ENCODE peak calls at places on chromosomes 13 and 19, in nine cellular contexts. U, Q, J, C, A, E, T, D and S are unnamed samples.
A peak's percentile ranks its signal among the peaks of the same experiment; 100 is the strongest.

GRCh38 chr19:7534531-7534980 is 961 bp upstream of the PNPLA6 start:
- DNase-seq in J (peak; percentile 90), E (peak; percentile 87), Q (peak; percentile 78), C (peak; percentile 72), D (peak; percentile 69), A (peak; percentile 61), U (peak; percentile 64), T (peak; percentile 64), S (peak; percentile 72)

GRCh38 chr19:7680606-7681335 is at the start of gene TRAPPC5:
- DNase-seq in C (peak; percentile 94), U (peak; percentile 86), E (peak; percentile 76), Q (peak; percentile 93), T (peak; percentile 89), D (peak; percentile 68), J (peak; percentile 96), A (peak; percentile 89), S (peak; percentile 90)

GRCh38 chr19:2774953-2775555 is 8.0 kb downstream of the SGTA start:
- DNase-seq in C (no peak), D (no peak), J (no peak), T (no peak), U (no peak), E (no peak), A (no peak), Q (no peak), S (peak; percentile 43)

GRCh38 chr19:2722541-2723344 is 1.6 kb upstream of the DIRAS1 start:
- DNase-seq in Q (no peak), J (no peak), E (peak; percentile 74), D (peak; percentile 17), A (peak; percentile 35), C (peak; percentile 85), U (peak; percentile 57), T (peak; percentile 81), S (peak; percentile 86)

GRCh38 chr19:13252569-13253335 is 102.5 kb downstream of the IER2 start:
- DNase-seq in J (no peak), A (no peak), D (no peak), E (no peak), C (no peak), U (no peak), T (no peak), Q (no peak), S (no peak)

GRCh38 chr13:32857077-32857476 is 159.1 kb upstream of the KL start:
- DNase-seq in A (no peak), J (no peak), T (no peak), C (no peak), D (no peak), E (no peak), Q (no peak), U (no peak), S (no peak)

GRCh38 chr13:98571955-98572662 is 4.8 kb downstream of the STK24 start:
- DNase-seq in D (no peak), J (no peak), Q (peak; percentile 84), T (no peak), C (no peak), A (peak; percentile 73), E (peak; percentile 47), U (no peak), S (no peak)

GRCh38 chr13:98688373-98688772 is 64.1 kb downstream of the SLC15A1 start:
- DNase-seq in D (no peak), E (no peak), U (no peak), T (no peak), C (no peak), Q (no peak), A (no peak), J (no peak), S (no peak)

GRCh38 chr19:10027158-10027997 is 14.1 kb downstream of the RDH8 start:
- DNase-seq in T (peak; percentile 99), D (peak; percentile 87), C (peak; percentile 97), U (peak; percentile 95), A (peak; percentile 97), E (peak; percentile 92), Q (peak; percentile 95), J (peak; percentile 99), S (peak; percentile 98)

GRCh38 chr19:3275068-3275582 is 50.7 kb downstream of the CELF5 start:
- DNase-seq in E (no peak), T (no peak), D (no peak), Q (no peak), A (no peak), J (no peak), U (peak; percentile 17), C (no peak), S (no peak)

GRCh38 chr19:18507727-18508440 is 14.0 kb downstream of the ELL start:
- DNase-seq in D (no peak), E (peak; percentile 39), U (no peak), A (no peak), T (no peak), C (no peak), Q (peak; percentile 66), J (no peak), S (no peak)

GRCh38 chr13:26722321-26722720 is 38.3 kb downstream of the GPR12 start:
- DNase-seq in E (no peak), Q (no peak), D (no peak), C (no peak), A (no peak), T (no peak), J (peak; percentile 34), U (no peak), S (no peak)

GRCh38 chr19:43574424-43575155 is 737 bp downstream of the XRCC1 start:
- DNase-seq in T (peak; percentile 57), D (no peak), C (no peak), Q (no peak), A (no peak), U (no peak), E (peak; percentile 35), J (no peak), S (no peak)

GRCh38 chr19:16367269-16367683 is 42.6 kb downstream of the KLF2 start:
- DNase-seq in Q (peak; percentile 83), A (no peak), D (no peak), J (no peak), U (no peak), C (no peak), E (no peak), T (no peak), S (no peak)

GRCh38 chr13:26831336-26831908 is 70.8 kb upstream of the GPR12 start:
- DNase-seq in U (no peak), D (no peak), Q (no peak), A (no peak), E (no peak), C (no peak), T (no peak), J (peak; percentile 59), S (no peak)

GRCh38 chr19:47572635-47573034 is 313 bp downstream of the ZNF541 start:
- DNase-seq in E (no peak), A (no peak), U (no peak), Q (no peak), J (no peak), T (no peak), C (no peak), D (no peak), S (no peak)

GRCh38 chr19:47569331-47569730 is 3.6 kb downstream of the ZNF541 start:
- DNase-seq in T (no peak), A (no peak), D (no peak), J (no peak), Q (no peak), U (no peak), C (no peak), E (no peak), S (no peak)

DNA sequence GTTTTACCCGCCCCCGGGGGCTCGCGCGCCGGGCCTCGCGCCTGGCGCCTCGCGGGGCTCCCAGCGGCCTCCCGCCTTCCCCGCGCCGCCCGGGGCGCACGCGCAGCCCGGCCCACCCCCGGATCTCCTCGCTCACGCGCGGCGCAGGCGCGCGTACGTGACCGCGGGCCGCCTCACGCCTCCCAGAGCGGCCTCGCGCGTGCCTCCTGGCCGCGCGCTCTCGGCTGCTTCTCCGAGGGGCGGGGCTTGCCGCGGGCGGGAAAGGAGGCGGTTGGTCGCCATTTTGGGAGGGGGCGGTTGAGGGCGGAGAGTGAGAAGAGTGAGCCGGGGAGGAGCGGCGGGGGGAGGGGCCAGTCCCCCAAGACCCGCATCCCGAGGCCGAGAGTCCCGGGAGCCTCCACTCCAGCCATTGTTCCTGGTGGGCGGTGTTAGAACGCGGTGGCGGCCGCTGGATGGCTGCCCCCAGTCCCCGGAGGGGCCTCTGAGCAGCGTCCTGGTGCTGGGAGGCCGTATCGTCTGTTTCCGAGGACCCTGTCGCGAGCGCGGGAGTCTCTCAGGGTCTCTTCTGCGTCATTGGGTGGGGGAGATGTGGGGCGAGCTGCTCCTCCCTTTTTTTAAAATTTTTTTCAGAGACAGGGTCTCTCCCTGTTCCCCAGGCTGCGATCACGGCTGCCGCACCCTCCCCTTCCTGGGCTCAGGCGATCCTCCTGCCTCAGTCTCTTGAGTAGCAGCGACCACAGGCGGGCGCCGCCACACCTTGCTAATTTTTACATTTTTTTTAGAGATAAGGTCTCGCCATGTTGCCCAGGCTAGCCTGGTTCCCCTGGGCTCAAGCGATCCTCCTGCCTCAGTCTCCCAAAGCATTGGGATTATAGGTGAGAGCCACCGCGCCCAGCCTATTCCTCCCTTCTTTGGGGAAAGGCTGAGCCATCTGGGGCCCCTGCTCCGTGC is at the start of gene ZNF541:
- DNase-seq in D (peak; percentile 41), J (peak; percentile 93), C (peak; percentile 85), A (peak; percentile 61), U (peak; percentile 54), Q (peak; percentile 82), T (peak; percentile 38), E (peak; percentile 12), S (peak; percentile 44)
- H3K4me3 ChIP-seq in D (peak within 1 kb of the TSS; percentile 24), J (peak within 1 kb of the TSS; percentile 8), C (peak within 1 kb of the TSS; percentile 43), A (peak within 1 kb of the TSS; percentile 11), U (no peak within 1 kb of the TSS), Q (peak within 1 kb of the TSS; percentile 41), T (peak within 1 kb of the TSS; percentile 19), E (peak within 1 kb of the TSS; percentile 19), S (peak within 1 kb of the TSS; percentile 32)

GRCh38 chr19:23597661-23598060 is 89.4 kb downstream of the ZNF675 start:
- DNase-seq in Q (no peak), A (no peak), C (no peak), J (no peak), D (no peak), E (no peak), U (no peak), T (no peak), S (no peak)
- TF ChIP-seq POLR2A in Q (no peak), A (no peak), C (no peak), J (no peak), D (no peak), E (no peak), U (no peak), T (no peak), S (no peak)

GRCh38 chr19:6532244-6532999 is 1.6 kb downstream of the TNFSF9 start:
- DNase-seq in Q (peak; percentile 73), E (no peak), U (no peak), C (no peak), D (no peak), A (no peak), J (no peak), T (no peak), S (no peak)
- H3K4me3 ChIP-seq in Q (no peak overlapping the region), E (no peak overlapping the region), U (no peak overlapping the region), C (no peak overlapping the region), D (no peak overlapping the region), A (no peak overlapping the region), J (no peak overlapping the region), T (no peak overlapping the region), S (peak overlapping the region; percentile 77)

GRCh38 chr19:11437955-11438354 is 2.5 kb downstream of the PRKCSH start:
- DNase-seq in J (no peak), T (no peak), E (no peak), U (no peak), Q (peak; percentile 71), A (peak; percentile 43), C (no peak), D (no peak), S (no peak)

GRCh38 chr19:11434703-11435056 is 241 bp downstream of the ODAD3 start:
- DNase-seq in A (no peak), J (no peak), D (no peak), U (no peak), T (no peak), C (no peak), Q (no peak), E (no peak), S (peak; percentile 81)

GRCh38 chr19:11435057-11435832 is at the start of the genes ODAD3 and PRKCSH:
- DNase-seq in D (peak; percentile 99), E (peak; percentile 100), J (peak; percentile 99), U (peak; percentile 100), C (peak; percentile 99), A (peak; percentile 99), T (peak; percentile 99), Q (peak; percentile 100), S (peak; percentile 95)

GRCh38 chr19:11435833-11436313 is 438 bp downstream of the PRKCSH start:
- DNase-seq in C (no peak), T (peak; percentile 56), A (peak; percentile 45), D (no peak), E (peak; percentile 31), Q (peak; percentile 65), J (no peak), U (no peak), S (no peak)
- TF ChIP-seq POLR2A in C (no peak), T (no peak), A (peak; percentile 2), D (no peak), E (no peak), Q (no peak), J (no peak), U (no peak), S (no peak)